ENCODE peak calls at places on chromosome 10, in five cellular contexts. U is activated CD8-positive, alpha-beta T cell treated with anti-CD3 and anti-CD28 coated beads for 36 hours; W is ovary; F is Caco-2; A is progenitor cell of endocrine pancreas. N is an unnamed sample.

GRCh38 chr10:47288916-47289495 is 11.0 kb upstream of the GDF10 start:
- DNase-seq in U (no peak), W (no peak), F (no peak), A (no peak), N (no peak)

GRCh38 chr10:80542053-80542452 is 4.4 kb downstream of the SH2D4B start:
- DNase-seq in U (no peak), W (no peak), F (no peak), A (no peak), N (no peak)

GRCh38 chr10:78071140-78071856 is 37.6 kb downstream of the RPS24 start:
- DNase-seq in U (no peak), W (no peak), F (no peak), A (no peak), N (no peak)

GRCh38 chr10:71241114-71241898 is 28.9 kb downstream of the UNC5B start:
- DNase-seq in U (no peak), W (no peak), F (no peak), A (no peak), N (no peak)

GRCh38 chr10:3548702-3549101 is 236.3 kb downstream of the KLF6 start:
- DNase-seq in U (no peak), W (no peak), F (no peak), A (no peak), N (no peak)

GRCh38 chr10:127407551-127407950 is 141.6 kb upstream of the NPS start:
- DNase-seq in U (no peak), W (no peak), F (no peak), A (no peak), N (no peak)

GRCh38 chr10:75284097-75284485 is 48.3 kb upstream of the COMTD1 start:
- DNase-seq in U (no peak), W (no peak), F (no peak), A (no peak), N (no peak)

GRCh38 chr10:127278001-127278400 is 81.6 kb upstream of the INSYN2A start:
- DNase-seq in U (no peak), W (no peak), F (no peak), A (no peak), N (no peak)

GRCh38 chr10:123031124-123031523 is 22.3 kb downstream of the ACADSB start:
- DNase-seq in U (no peak), W (no peak), F (no peak), A (no peak), N (no peak)

GRCh38 chr10:51386248-51386885 is 312.1 kb downstream of the PRKG1 start:
- DNase-seq in U (no peak), W (no peak), F (no peak), A (no peak), N (no peak)

GRCh38 chr10:102648269-102648888 is 4.1 kb downstream of the TRIM8 start:
- DNase-seq in U (no peak), W (no peak), F (no peak), A (no peak), N (no peak)

GRCh38 chr10:45418859-45419672 is 45.0 kb downstream of the ALOX5 start:
- DNase-seq in U (peak), W (peak), F (no peak), A (peak), N (peak)

GRCh38 chr10:47332946-47333345 is 10.7 kb downstream of the GDF2 start:
- DNase-seq in U (no peak), W (no peak), F (peak), A (no peak), N (no peak)

GRCh38 chr10:70621497-70622078 is 19.0 kb upstream of the PRF1 start:
- DNase-seq in U (no peak), W (no peak), F (no peak), A (no peak), N (no peak)

GRCh38 chr10:22491480-22491879 is 146.2 kb downstream of the SPAG6 start:
- DNase-seq in U (no peak), W (no peak), F (no peak), A (no peak), N (no peak)

GRCh38 chr10:126663328-126663727 is 7.2 kb downstream of the C10orf90 start:
- DNase-seq in U (peak), W (no peak), F (no peak), A (no peak), N (no peak)

GRCh38 chr10:88987243-88987726 is 3.3 kb upstream of the FAS start:
- DNase-seq in U (peak), W (no peak), F (no peak), A (no peak), N (no peak)
- TF ChIP-seq CTCF in U (peak), W (no peak), F (no peak), A (no peak), N (peak)

GRCh38 chr10:120581496-120581895 is 124.5 kb downstream of the PLPP4 start:
- DNase-seq in U (no peak), W (no peak), F (no peak), A (no peak), N (no peak)
- TF ChIP-seq CTCF in U (no peak), W (no peak), F (no peak), A (no peak), N (no peak)

GRCh38 chr10:1243486-1244182 is 187.4 kb downstream of the WDR37 start:
- DNase-seq in U (peak), W (no peak), F (no peak), A (no peak), N (no peak)
- TF ChIP-seq CTCF in U (no peak), W (no peak), F (peak), A (peak), N (peak)

GRCh38 chr10:129203819-129204218 is 263.2 kb upstream of the MGMT start:
- DNase-seq in U (no peak), W (no peak), F (no peak), A (no peak), N (no peak)

DNA sequence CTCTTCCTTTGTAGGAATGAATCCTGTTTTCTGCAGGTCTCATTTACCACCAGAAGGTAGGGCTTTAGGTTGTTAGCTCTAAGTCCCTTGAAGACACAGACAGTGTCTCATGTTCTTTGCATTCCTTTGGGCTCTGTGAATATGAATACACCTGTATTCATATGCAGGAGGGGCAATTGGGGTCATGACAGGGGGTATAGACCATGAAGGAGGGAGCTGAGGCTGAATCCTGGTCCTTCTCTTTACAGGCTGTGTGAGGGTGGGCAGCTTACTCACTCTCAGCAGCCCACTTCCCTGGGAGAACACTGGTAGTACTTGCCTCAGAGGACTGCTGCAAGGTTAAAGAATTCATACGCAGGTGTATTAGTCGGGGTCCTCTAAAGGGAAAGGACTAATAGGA is 267.2 kb upstream of the MGMT start:
- DNase-seq in U (no peak), W (no peak), F (no peak), A (no peak), N (no peak)
- TF ChIP-seq CTCF in U (no peak), W (no peak), F (no peak), A (no peak), N (no peak)

GRCh38 chr10:59181668-59182067 is 5.2 kb downstream of the PHYHIPL start:
- DNase-seq in U (no peak), W (no peak), F (peak), A (peak), N (peak)
- TF ChIP-seq CTCF in U (no peak), W (no peak), F (peak), A (peak), N (peak)

N was measured in GM13977.